ENCODE peak calls at places on chromosomes 7 and 10, in nine cellular contexts. L is esophagus squamous epithelium, U is cardiac muscle cell, C is body of pancreas, H is fibroblast of lung, E is colonic mucosa, A is pancreas, S is GM23338, W is right lobe of liver. Q is an unnamed sample.

GRCh38 chr10:96034625-96035024 is 8.8 kb upstream of the CCNJ start:
- DNase-seq in L (no peak), U (no peak), C (no peak), H (no peak), E (no peak), A (no peak), S (no peak), W (no peak), Q (no peak)

GRCh38 chr10:1643161-1643910 is 94.0 kb downstream of the ADARB2 start:
- DNase-seq in L (no peak), U (peak; percentile 89), C (no peak), H (no peak), E (no peak), A (no peak), S (peak; percentile 86), W (no peak), Q (peak; percentile 34)

GRCh38 chr7:23277359-23277989 is 21.7 kb upstream of the MALSU1 start:
- DNase-seq in L (no peak), U (peak; percentile 73), C (peak; percentile 15), H (peak; percentile 80), E (peak; percentile 51), A (no peak), S (peak; percentile 90), W (no peak), Q (peak; percentile 64)

GRCh38 chr10:84194424-84195043 is at the start of gene CDHR1:
- DNase-seq in L (no peak), U (peak; percentile 57), C (peak; percentile 25), H (no peak), E (peak; percentile 79), A (no peak), S (peak; percentile 85), W (no peak), Q (peak; percentile 43)

GRCh38 chr10:42987575-42987974 is 89.3 kb upstream of the RET start:
- DNase-seq in L (no peak), U (no peak), C (peak; percentile 2), H (no peak), E (peak; percentile 7), A (no peak), S (no peak), W (no peak), Q (no peak)

GRCh38 chr10:89163265-89163995 is 43.7 kb downstream of the CH25H start:
- DNase-seq in L (peak; percentile 1), U (no peak), C (peak; percentile 15), H (peak; percentile 56), E (peak; percentile 22), A (no peak), S (no peak), W (peak; percentile 78), Q (peak; percentile 11)

GRCh38 chr10:5184987-5185386 is at the start of gene AKR1C8:
- DNase-seq in L (no peak), U (peak; percentile 0), C (no peak), H (no peak), E (no peak), A (no peak), S (no peak), W (peak; percentile 60), Q (no peak)

GRCh38 chr7:416761-417624 is 102.7 kb downstream of the PDGFA start:
- DNase-seq in L (no peak), U (no peak), C (peak; percentile 8), H (no peak), E (no peak), A (peak; percentile 68), S (no peak), W (no peak), Q (no peak)

GRCh38 chr10:105041956-105042355 is 400.9 kb downstream of the SORCS3 start:
- DNase-seq in L (no peak), U (no peak), C (no peak), H (no peak), E (no peak), A (no peak), S (no peak), W (no peak), Q (peak; percentile 68)

GRCh38 chr10:124611738-124612137 is 132.4 kb downstream of the FAM53B start:
- DNase-seq in L (no peak), U (no peak), C (no peak), H (no peak), E (no peak), A (peak; percentile 64), S (no peak), W (no peak), Q (no peak)

GRCh38 chr10:30786131-30786530 is 156.6 kb upstream of the LYZL2 start:
- DNase-seq in L (no peak), U (no peak), C (no peak), H (no peak), E (no peak), A (no peak), S (no peak), W (no peak), Q (no peak)

GRCh38 chr10:132421377-132422168 is 24.6 kb downstream of the PWWP2B start:
- DNase-seq in L (no peak), U (peak; percentile 84), C (peak; percentile 89), H (peak; percentile 69), E (peak; percentile 91), A (peak; percentile 93), S (no peak), W (peak; percentile 66), Q (peak; percentile 74)

GRCh38 chr10:79995979-79996629 is 47.2 kb upstream of the SFTPD start:
- DNase-seq in L (no peak), U (no peak), C (peak; percentile 74), H (no peak), E (no peak), A (peak; percentile 38), S (no peak), W (no peak), Q (no peak)

GRCh38 chr7:80900583-80901576 is 18.0 kb downstream of the SEMA3C start:
- DNase-seq in L (no peak), U (no peak), C (no peak), H (peak; percentile 89), E (peak; percentile 43), A (no peak), S (no peak), W (no peak), Q (peak; percentile 38)

GRCh38 chr7:381211-382117 is 91.5 kb downstream of the FOXL3 start:
- DNase-seq in L (no peak), U (no peak), C (no peak), H (no peak), E (peak; percentile 15), A (no peak), S (no peak), W (peak; percentile 37), Q (no peak)

GRCh38 chr7:48528689-48529088 is 357.4 kb downstream of the ABCA13 start:
- DNase-seq in L (no peak), U (no peak), C (no peak), H (no peak), E (no peak), A (no peak), S (peak; percentile 47), W (no peak), Q (no peak)
- TF ChIP-seq CTCF in L (no peak), U (no peak), C (no peak), H (no peak), E (no peak), A (no peak), S (peak; percentile 31), W (no peak), Q (no peak)

DNA sequence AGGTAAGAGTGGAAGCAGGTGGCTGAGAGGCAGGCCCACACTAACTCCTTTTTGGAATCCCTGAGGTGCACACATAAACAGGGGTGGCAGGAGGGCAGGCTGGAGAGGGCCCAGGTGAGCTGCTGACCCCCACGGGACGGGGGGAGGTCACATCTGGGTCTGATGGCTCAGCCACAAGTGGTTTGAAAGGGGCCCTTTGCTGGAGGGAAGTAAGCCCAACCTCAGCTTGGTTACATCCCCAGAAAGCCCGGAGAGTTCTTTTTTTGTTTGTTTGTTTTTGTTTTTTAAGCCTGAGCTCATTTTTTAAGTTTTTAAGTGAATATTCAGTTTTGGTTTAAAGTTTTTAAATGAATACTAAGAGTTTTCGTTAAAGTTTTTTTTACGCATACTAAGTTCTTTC is 72.8 kb upstream of the CUX1 start:
- DNase-seq in L (no peak), U (no peak), C (no peak), H (no peak), E (no peak), A (no peak), S (peak; percentile 44), W (no peak), Q (no peak)
- H3K27ac ChIP-seq in L (no peak overlapping the region), U (no peak overlapping the region), C (no peak overlapping the region), H (no peak overlapping the region), E (no peak overlapping the region), A (no peak overlapping the region), S (peak overlapping the region; percentile 96), W (no peak overlapping the region), Q (no peak overlapping the region)

DNA sequence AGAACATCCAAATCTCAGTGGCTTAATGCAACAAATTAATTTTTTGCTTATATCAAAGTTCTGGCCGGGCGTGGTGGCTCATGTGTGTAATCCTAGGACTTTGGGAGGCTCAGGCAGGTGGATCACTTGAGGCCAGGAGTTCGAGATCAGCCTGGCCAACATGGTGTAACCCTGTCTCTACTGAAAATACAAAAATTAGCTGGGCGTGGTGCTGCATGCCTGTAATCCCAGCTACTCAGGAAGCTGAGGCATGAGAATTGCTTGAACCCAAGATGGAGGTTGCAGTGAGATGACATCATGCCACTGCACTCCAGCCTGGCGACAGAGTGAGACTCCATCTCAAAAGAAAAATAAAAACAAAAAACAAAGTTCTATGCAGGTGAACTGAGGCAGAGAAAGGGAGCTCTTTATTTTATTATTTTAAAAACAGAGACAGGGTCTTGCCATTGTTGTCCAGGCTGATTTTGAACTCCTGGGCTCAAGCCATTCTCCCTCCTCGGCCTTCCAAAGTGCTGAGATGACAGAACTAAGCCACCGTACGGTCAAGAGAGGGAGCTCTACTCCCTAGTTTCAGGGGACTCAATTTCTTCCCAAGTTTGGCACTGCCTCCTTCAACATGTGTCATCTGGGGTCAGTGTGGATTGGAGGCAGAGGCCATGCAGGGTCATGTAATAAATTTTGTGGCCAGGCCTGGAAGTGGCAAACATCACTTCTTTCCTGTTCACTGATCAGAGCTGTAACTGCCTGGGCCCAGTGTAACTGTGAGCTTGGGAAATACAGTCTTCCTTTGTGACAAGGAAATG is 2.4 kb downstream of the ADCK2 start:
- DNase-seq in L (no peak), U (peak; percentile 60), C (peak; percentile 19), H (peak; percentile 77), E (peak; percentile 44), A (no peak), S (peak; percentile 75), W (no peak), Q (no peak)
- TF ChIP-seq CTCF in L (no peak), U (peak; percentile 62), C (no peak), H (peak; percentile 69), E (no peak), A (no peak), S (peak; percentile 94), W (no peak), Q (no peak)

DNA sequence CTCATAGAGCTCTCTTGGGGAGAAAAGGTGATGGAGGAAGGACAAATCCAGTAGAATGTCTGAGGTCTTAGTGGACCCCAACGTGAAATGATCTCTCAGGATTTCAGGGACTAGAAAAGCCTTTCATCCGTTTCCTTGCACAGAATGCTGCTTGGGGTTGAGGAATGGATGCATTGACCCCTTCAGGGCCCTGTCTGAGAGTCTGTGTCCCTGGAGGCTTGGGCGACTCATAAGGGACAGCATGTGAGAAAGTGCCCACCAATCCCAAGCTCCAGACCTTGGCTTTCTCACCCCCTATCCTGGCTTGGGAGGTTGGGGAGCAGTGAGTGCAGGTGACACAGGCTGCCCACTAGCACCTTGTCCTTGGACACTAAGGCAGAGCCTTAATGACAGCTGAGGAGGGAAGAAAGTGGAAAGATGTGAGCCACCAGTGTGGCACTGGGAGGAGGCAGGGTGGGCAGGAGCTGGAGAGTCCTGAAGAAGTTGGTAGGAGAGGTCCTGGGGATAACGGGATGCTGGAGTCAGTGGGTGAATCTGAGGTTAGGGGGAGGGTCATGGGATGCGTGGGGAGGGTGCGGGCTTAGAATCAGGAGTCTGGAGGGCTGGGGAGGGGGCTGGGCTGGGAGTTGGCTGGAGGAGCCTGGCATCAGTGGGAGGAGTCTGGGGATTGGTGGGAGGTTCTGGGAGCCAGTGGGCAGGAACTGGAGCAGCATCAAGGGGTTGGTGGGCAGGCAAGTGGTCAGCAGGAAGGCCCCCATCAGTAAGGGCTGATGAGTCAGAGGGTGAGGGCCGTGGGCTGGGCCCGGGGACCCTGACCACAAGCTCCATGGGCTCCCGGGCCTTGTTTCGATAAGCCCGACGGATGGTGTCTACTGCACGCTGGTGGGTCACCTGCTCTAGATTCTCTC is 8.6 kb downstream of the LZTS2 start:
- DNase-seq in L (no peak), U (no peak), C (no peak), H (no peak), E (no peak), A (no peak), S (no peak), W (no peak), Q (no peak)
- H3K27ac ChIP-seq in L (no peak overlapping the region), U (peak overlapping the region; percentile 39), C (no peak overlapping the region), H (peak overlapping the region; percentile 24), E (no peak overlapping the region), A (no peak overlapping the region), S (no peak overlapping the region), W (no peak overlapping the region), Q (peak overlapping the region; percentile 63)

Q was measured in RWPE1.